ENCODE peak calls at places on chromosomes 2 and 18, in four cellular contexts. V is PC-9, K is mammary epithelial cell, O is HCT116. N is an unnamed sample.

GRCh38 chr2:215269397-215270117 is 42.3 kb upstream of the ATIC start:
- DNase-seq in O (peak; percentile 72), V (peak; percentile 61), K (peak; percentile 56), N (peak; percentile 62)

GRCh38 chr2:38187416-38188127 is 111.6 kb upstream of the CYP1B1 start:
- DNase-seq in K (peak; percentile 80), O (no peak), V (no peak), N (no peak)

GRCh38 chr2:172239944-172240590 is 137.4 kb upstream of the DLX2 start:
- DNase-seq in O (no peak), K (peak; percentile 51), V (no peak), N (no peak)

GRCh38 chr18:48292787-48293409 is 116.3 kb downstream of the ZBTB7C start:
- DNase-seq in O (no peak), K (no peak), V (no peak), N (no peak)

GRCh38 chr2:67135201-67135600 is 261.9 kb upstream of the ETAA1 start:
- DNase-seq in K (no peak), V (no peak), O (no peak), N (no peak)

GRCh38 chr2:111694690-111695089 is 189.3 kb downstream of the ANAPC1 start:
- DNase-seq in O (no peak), V (no peak), K (peak; percentile 51), N (no peak)

GRCh38 chr2:229434131-229434530 is 163.0 kb upstream of the PID1 start:
- DNase-seq in O (no peak), V (no peak), K (peak; percentile 42), N (no peak)

GRCh38 chr2:183998797-183999190 is 599.5 kb upstream of the ZNF804A start:
- DNase-seq in V (no peak), O (no peak), K (no peak), N (no peak)

GRCh38 chr18:43620936-43621335 is 343.6 kb upstream of the SYT4 start:
- DNase-seq in O (no peak), K (peak; percentile 20), V (no peak), N (no peak)

GRCh38 chr2:241965931-241966412 is 96.4 kb downstream of the RTP5 start:
- DNase-seq in O (peak; percentile 71), V (peak; percentile 88), K (no peak), N (peak; percentile 93)

GRCh38 chr2:179265082-179265575 is 497 bp upstream of the SESTD1 start:
- DNase-seq in V (no peak), K (peak; percentile 66), O (no peak), N (no peak)

GRCh38 chr2:146161256-146161882 is 1641.5 kb upstream of the ZEB2 start:
- DNase-seq in O (no peak), K (no peak), V (no peak), N (no peak)

GRCh38 chr2:241008711-241009121 is 10.3 kb downstream of the SNED1 start:
- DNase-seq in K (no peak), O (no peak), V (no peak), N (no peak)

GRCh38 chr2:189221811-189222210 is 42.2 kb upstream of the COL5A2 start:
- DNase-seq in V (no peak), O (no peak), K (peak; percentile 75), N (no peak)

GRCh38 chr2:185835974-185836373 is 97.4 kb downstream of the FSIP2 start:
- DNase-seq in O (no peak), V (no peak), K (no peak), N (peak; percentile 5)

GRCh38 chr2:55771612-55772011 is 78.0 kb upstream of the PNPT1 start:
- DNase-seq in O (peak; percentile 16), K (peak; percentile 35), V (no peak), N (no peak)

GRCh38 chr18:34493099-34493544 is 217.0 kb upstream of the DTNA start:
- DNase-seq in K (peak; percentile 86), V (peak; percentile 1), O (no peak), N (no peak)

GRCh38 chr18:45161850-45162249 is 453.4 kb upstream of the SLC14A2 start:
- DNase-seq in O (no peak), K (no peak), V (no peak), N (no peak)

GRCh38 chr2:192245329-192245728 is 50.6 kb upstream of the TMEFF2 start:
- DNase-seq in V (no peak), O (no peak), K (no peak), N (no peak)

GRCh38 chr2:207399301-207399700 is 130.5 kb upstream of the CREB1 start:
- DNase-seq in V (no peak), O (no peak), K (no peak), N (no peak)

GRCh38 chr2:23557455-23557854 is 172.5 kb downstream of the KLHL29 start:
- DNase-seq in K (no peak), V (no peak), O (no peak), N (no peak)

GRCh38 chr18:76920974-76921373 is 98.6 kb downstream of the ZNF236 start:
- DNase-seq in V (no peak), K (no peak), O (no peak), N (no peak)

GRCh38 chr2:53403836-53404413 is 363.7 kb upstream of the CHAC2 start:
- DNase-seq in V (peak; percentile 25), O (peak; percentile 74), K (peak; percentile 96), N (no peak)

GRCh38 chr2:173607601-173608311 is 253.1 kb downstream of the CDCA7 start:
- DNase-seq in O (no peak), V (no peak), K (no peak), N (no peak)

GRCh38 chr2:177265834-177266817 is 1.6 kb upstream of the NFE2L2 start:
- DNase-seq in V (peak; percentile 65), K (peak; percentile 60), O (no peak), N (peak; percentile 48)

GRCh38 chr2:225667465-225667864 is 268.0 kb downstream of the NYAP2 start:
- DNase-seq in K (no peak), V (no peak), O (no peak), N (no peak)

GRCh38 chr2:206799083-206799482 is 33.7 kb downstream of the FASTKD2 start:
- DNase-seq in V (no peak), K (peak; percentile 36), O (no peak), N (no peak)

GRCh38 chr2:191352536-191352935 is 107.3 kb downstream of the MYO1B start:
- DNase-seq in O (no peak), V (no peak), K (peak; percentile 60), N (no peak)

GRCh38 chr2:44361330-44362206 is at the start of the genes CAMKMT and PREPL:
- DNase-seq in O (peak; percentile 96), V (peak; percentile 98), K (peak; percentile 96), N (peak; percentile 97)

GRCh38 chr18:9661564-9661963 is 46.5 kb upstream of the RAB31 start:
- DNase-seq in K (no peak), V (no peak), O (no peak), N (no peak)

GRCh38 chr18:63869851-63870250 is 17.7 kb upstream of the SERPINB2 start:
- DNase-seq in V (no peak), K (peak; percentile 65), O (no peak), N (no peak)

GRCh38 chr2:33226546-33226945 is 249.9 kb upstream of the RASGRP3 start:
- DNase-seq in O (no peak), V (no peak), K (no peak), N (no peak)

GRCh38 chr2:25481381-25482310 is 139.9 kb upstream of the DNMT3A start:
- DNase-seq in V (no peak), O (no peak), K (peak; percentile 35), N (no peak)

GRCh38 chr2:128466377-128467175 is 147.9 kb upstream of the HS6ST1 start:
- DNase-seq in K (no peak), O (no peak), V (no peak), N (peak; percentile 11)

GRCh38 chr18:69980509-69980908 is 32.8 kb upstream of the CD226 start:
- DNase-seq in K (no peak), O (no peak), V (no peak), N (no peak)

GRCh38 chr2:118003396-118003824 is 10.5 kb downstream of the CCDC93 start:
- DNase-seq in V (peak; percentile 38), O (peak; percentile 65), K (peak; percentile 63), N (peak; percentile 54)

GRCh38 chr2:148645135-148645924 is 779 bp downstream of the EPC2 start:
- DNase-seq in K (peak; percentile 89), O (peak; percentile 75), V (peak; percentile 89), N (peak; percentile 90)
- H2AFZ ChIP-seq in K (peak overlapping the region; percentile 91), O (no peak overlapping the region), V (peak overlapping the region; percentile 43), N (peak overlapping the region; percentile 99)

GRCh38 chr2:216497808-216498366 is 757 bp upstream of the RPL37A start:
- DNase-seq in V (no peak), O (no peak), K (no peak), N (no peak)

GRCh38 chr2:216500572-216500971 is 1.9 kb downstream of the RPL37A start:
- DNase-seq in K (no peak), V (no peak), O (no peak), N (no peak)

GRCh38 chr2:216497382-216497781 is 1.3 kb upstream of the RPL37A start:
- DNase-seq in V (no peak), O (no peak), K (no peak), N (no peak)

GRCh38 chr2:216499641-216500218 is 1.1 kb downstream of the RPL37A start:
- DNase-seq in V (no peak), K (no peak), O (no peak), N (no peak)

GRCh38 chr2:216498418-216499413 is at the start of gene RPL37A:
- DNase-seq in O (peak; percentile 94), K (peak; percentile 93), V (peak; percentile 88), N (peak; percentile 93)
- TF ChIP-seq EZH2 in O (no peak), K (no peak), V (no peak), N (no peak)

GRCh38 chr18:3002766-3003165 is 10.2 kb downstream of the LPIN2 start:
- DNase-seq in K (no peak), O (no peak), V (no peak), N (no peak)

GRCh38 chr18:2997846-2998599 is 14.9 kb downstream of the LPIN2 start:
- DNase-seq in O (no peak), V (no peak), K (no peak), N (no peak)

GRCh38 chr18:2994603-2995432 is 18.1 kb downstream of the LPIN2 start:
- DNase-seq in V (no peak), O (no peak), K (no peak), N (no peak)

GRCh38 chr18:2997429-2997828 is 15.5 kb downstream of the LPIN2 start:
- DNase-seq in V (no peak), O (no peak), K (no peak), N (no peak)

GRCh38 chr18:2998644-2999043 is 14.3 kb downstream of the LPIN2 start:
- DNase-seq in O (no peak), K (no peak), V (no peak), N (no peak)
- H2AFZ ChIP-seq in O (no peak overlapping the region), K (peak overlapping the region; percentile 23), V (no peak overlapping the region), N (no peak overlapping the region)

GRCh38 chr2:101125799-101126198 is 25.4 kb downstream of the TBC1D8 start:
- DNase-seq in V (no peak), K (peak; percentile 16), O (no peak), N (no peak)
- TF ChIP-seq EZH2 in V (no peak), K (no peak), O (no peak), N (no peak)